ENCODE peak calls at places on chromosome 12, in ten cellular contexts. C is hepatocyte, D is astrocyte, M is mammary epithelial cell, W is GM23338, Z is GM23248, T is fibroblast of lung, S is neural progenitor cell, F is PC-9, E is MM.1S. X is an unnamed sample.

GRCh38 chr12:100404769-100405407 is 48.0 kb downstream of the SLC17A8 start:
- DNase-seq in F (no peak), Z (peak), C (peak), W (peak), M (peak), S (peak), D (no peak), T (peak), E (peak), X (peak)

GRCh38 chr12:116525418-116526001 is 33.7 kb upstream of the MAP1LC3B2 start:
- DNase-seq in C (peak), T (peak), Z (peak), E (no peak), S (no peak), D (peak), F (peak), W (peak), M (peak), X (no peak)

GRCh38 chr12:88566430-88566829 is 13.8 kb downstream of the KITLG start:
- DNase-seq in C (peak), W (no peak), M (peak), T (no peak), S (no peak), F (peak), Z (no peak), D (peak), E (no peak), X (no peak)

GRCh38 chr12:57964421-57964820 is 23.1 kb downstream of the ATP23 start:
- DNase-seq in Z (no peak), F (no peak), D (no peak), M (no peak), C (no peak), W (no peak), E (no peak), S (no peak), T (no peak), X (no peak)

GRCh38 chr12:88737838-88738472 is 157.7 kb upstream of the KITLG start:
- DNase-seq in E (no peak), Z (no peak), D (no peak), M (no peak), S (no peak), W (no peak), T (no peak), C (no peak), F (no peak), X (no peak)

GRCh38 chr12:121858662-121859572 is at the start of gene HPD:
- DNase-seq in Z (peak), C (peak), E (no peak), D (peak), T (peak), S (peak), M (peak), F (peak), W (peak), X (no peak)

GRCh38 chr12:123991402-123991951 is 18.5 kb downstream of the ZNF664 start:
- DNase-seq in T (no peak), D (peak), F (no peak), W (no peak), S (no peak), Z (peak), E (no peak), C (no peak), M (peak), X (no peak)

GRCh38 chr12:80778005-80778541 is 61.4 kb downstream of the MYF5 start:
- DNase-seq in F (peak), D (peak), E (peak), C (peak), W (no peak), Z (peak), S (no peak), T (peak), M (peak), X (no peak)

GRCh38 chr12:91931110-91931509 is 214.5 kb downstream of the BTG1 start:
- DNase-seq in T (peak), S (no peak), C (peak), W (no peak), F (no peak), E (no peak), M (peak), Z (peak), D (no peak), X (no peak)

GRCh38 chr12:47068539-47068938 is 10.9 kb upstream of the PCED1B start:
- DNase-seq in S (peak), E (no peak), W (peak), M (no peak), D (no peak), T (no peak), F (no peak), C (no peak), Z (no peak), X (no peak)

GRCh38 chr12:12992418-12993175 is 7.5 kb downstream of the HEBP1 start:
- DNase-seq in D (peak), E (peak), C (peak), T (peak), W (peak), F (no peak), M (peak), Z (peak), S (no peak), X (peak)

GRCh38 chr12:4240161-4240783 is 33.3 kb upstream of the CCND2 start:
- DNase-seq in C (no peak), Z (no peak), S (no peak), M (no peak), D (no peak), F (no peak), E (no peak), W (no peak), T (no peak), X (no peak)

GRCh38 chr12:108173160-108173559 is 44.1 kb downstream of the WSCD2 start:
- DNase-seq in W (peak), E (no peak), M (no peak), C (no peak), T (no peak), F (no peak), Z (no peak), S (peak), D (no peak), X (no peak)

GRCh38 chr12:27460471-27460978 is 14.0 kb downstream of the SMCO2 start:
- DNase-seq in C (no peak), E (peak), F (peak), S (no peak), Z (peak), W (no peak), D (peak), T (no peak), M (peak), X (no peak)

DNA sequence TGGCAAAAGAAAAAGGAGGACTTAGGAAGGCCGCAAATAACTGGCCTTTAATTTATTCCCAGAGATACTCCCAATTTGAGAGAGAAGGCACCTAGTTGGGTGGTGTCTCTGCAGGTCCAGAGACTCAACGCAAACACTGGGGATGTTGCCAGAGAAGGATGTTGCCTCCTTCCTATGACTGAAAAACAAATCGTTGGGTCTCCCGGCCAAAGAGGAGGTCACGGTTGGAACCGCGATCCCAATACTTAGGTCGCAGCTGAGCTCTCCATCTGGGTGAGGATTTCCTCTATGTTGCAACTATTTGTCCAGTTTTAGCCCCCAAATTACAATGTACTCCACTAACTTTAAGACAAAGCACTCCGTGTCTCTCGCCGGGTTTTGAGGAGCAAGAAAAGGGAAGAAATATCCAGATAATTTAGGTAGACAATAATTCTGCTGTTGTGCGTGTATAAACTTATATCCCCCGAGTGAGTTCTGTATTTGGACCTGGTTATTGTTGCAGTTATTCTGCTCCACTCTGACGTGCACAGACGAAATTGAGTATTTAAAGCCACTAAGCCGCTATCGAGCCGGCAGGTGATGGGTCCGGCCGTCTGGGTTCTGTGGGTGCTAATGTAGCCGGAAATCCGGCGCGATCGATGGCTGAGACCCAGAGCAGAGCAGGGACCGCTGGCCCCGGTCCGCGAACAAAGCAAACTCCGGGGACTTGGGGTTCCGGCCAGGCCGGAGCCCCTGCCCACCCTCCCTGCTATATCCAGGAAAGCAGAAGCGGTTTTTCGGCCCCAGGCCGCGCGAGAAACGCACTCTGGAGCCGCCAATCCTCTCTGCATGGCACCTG is 5.7 kb downstream of the HOXC12 start:
- DNase-seq in C (no peak), F (no peak), D (no peak), Z (no peak), S (no peak), T (no peak), M (no peak), E (no peak), W (no peak), X (no peak)
- TF ChIP-seq EZH2 in C (peak), F (no peak), D (no peak), Z (peak), S (peak), T (peak), M (no peak), E (no peak), W (peak), X (no peak)

DNA sequence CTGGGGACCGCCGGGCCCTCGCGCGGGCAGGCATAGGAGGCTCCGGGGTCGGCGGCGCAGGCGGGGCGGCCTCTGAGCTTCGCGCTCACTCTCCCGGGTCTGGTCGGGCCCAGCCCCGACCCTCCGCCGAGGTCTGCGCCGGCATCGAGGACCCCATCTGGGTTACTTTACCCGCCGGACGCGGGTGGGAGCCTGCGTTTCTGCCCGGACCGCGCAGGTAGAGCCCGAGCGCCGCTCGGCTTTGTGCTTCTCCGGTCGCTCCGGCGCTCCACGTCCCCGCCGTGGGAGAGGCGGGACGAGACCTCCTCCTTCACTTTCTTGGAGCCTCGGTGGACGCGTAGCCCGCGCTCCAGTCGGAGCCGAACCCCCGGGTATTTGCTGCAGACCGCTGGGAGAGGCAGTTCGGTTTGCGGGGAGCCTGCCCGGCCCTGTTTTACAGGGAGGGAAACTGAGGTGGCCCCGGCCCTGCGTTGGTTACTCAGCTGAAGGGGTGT is 63.2 kb downstream of the FBXL14 start:
- DNase-seq in S (no peak), W (peak), C (no peak), M (no peak), D (no peak), E (no peak), Z (peak), F (no peak), T (no peak), X (peak)
- TF ChIP-seq EZH2 in S (peak), W (peak), C (no peak), M (no peak), D (no peak), E (no peak), Z (no peak), F (no peak), T (no peak), X (no peak)

GRCh38 chr12:102954143-102954542 is 3.3 kb upstream of the ASCL1 start:
- DNase-seq in C (no peak), D (no peak), M (no peak), Z (no peak), T (no peak), W (no peak), F (no peak), E (no peak), S (no peak), X (no peak)

GRCh38 chr12:102958073-102958829 is 777 bp downstream of the ASCL1 start:
- DNase-seq in M (peak), E (peak), S (peak), F (no peak), T (peak), Z (peak), C (peak), W (peak), D (peak), X (no peak)

GRCh38 chr12:102956738-102957338 is 636 bp upstream of the ASCL1 start:
- DNase-seq in Z (no peak), W (no peak), T (no peak), C (no peak), F (no peak), D (no peak), S (no peak), M (no peak), E (no peak), X (no peak)

GRCh38 chr12:102957339-102958050 is at the start of gene ASCL1:
- DNase-seq in F (no peak), W (peak), E (peak), S (peak), M (peak), T (peak), D (peak), Z (peak), C (peak), X (no peak)

DNA sequence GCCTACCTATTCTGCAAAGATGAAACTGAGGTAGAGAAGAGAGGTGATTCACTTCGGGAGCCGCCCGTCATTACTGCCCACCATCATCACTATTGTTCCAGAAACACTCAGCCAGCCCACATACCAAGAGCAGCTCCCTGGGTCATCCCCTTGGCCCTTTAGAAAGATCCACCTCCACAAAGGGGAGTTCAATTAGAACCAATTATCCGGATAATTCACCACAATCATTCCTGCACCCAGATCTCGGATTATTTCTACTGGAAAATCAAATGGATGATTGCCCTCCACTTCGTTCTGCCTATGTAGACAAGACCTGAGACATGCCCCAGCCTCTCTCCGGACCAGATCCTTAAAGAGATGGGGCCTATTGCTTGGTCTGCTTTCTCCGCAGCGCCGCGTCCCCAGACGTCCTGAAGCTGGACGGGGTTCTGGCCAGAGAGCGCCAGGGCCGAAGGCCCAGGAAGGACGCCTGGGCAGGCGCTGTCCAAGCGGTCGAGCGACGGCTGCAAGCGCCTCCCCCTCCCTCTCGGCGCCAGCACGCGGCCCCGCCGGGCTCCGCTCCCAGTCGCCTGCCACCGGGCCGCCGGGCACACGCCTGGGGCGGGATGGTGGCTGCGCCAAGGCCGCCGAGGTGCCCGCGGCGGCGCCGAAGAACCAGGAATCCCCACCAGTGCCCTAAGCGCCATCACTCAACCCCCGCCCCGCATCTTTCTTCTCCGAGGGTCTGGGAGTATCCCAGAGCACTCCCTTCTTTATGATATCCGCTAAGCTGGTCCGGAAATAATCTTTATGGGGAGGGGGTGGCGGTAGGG is 1.3 kb upstream of the ASCL1 start:
- DNase-seq in S (peak), F (no peak), M (no peak), T (no peak), C (peak), E (no peak), D (no peak), Z (peak), W (peak), X (no peak)
- TF ChIP-seq EZH2 in S (peak), F (no peak), M (no peak), T (no peak), C (peak), E (no peak), D (peak), Z (no peak), W (peak), X (no peak)

GRCh38 chr12:54588892-54589291 is 433 bp upstream of the PPP1R1A start:
- DNase-seq in S (no peak), W (no peak), D (no peak), M (no peak), E (no peak), T (no peak), F (no peak), Z (no peak), C (no peak), X (no peak)
- TF ChIP-seq EZH2 in S (no peak), W (no peak), D (no peak), M (peak), E (no peak), T (peak), F (no peak), Z (peak), C (no peak), X (no peak)

GRCh38 chr12:8018666-8019581 is 13.6 kb upstream of the FOXJ2 start:
- DNase-seq in T (no peak), E (peak), W (peak), D (no peak), F (no peak), S (peak), M (no peak), C (no peak), Z (no peak), X (peak)
- TF ChIP-seq EZH2 in T (peak), E (peak), W (no peak), D (peak), F (peak), S (peak), M (peak), C (peak), Z (peak), X (no peak)

GRCh38 chr12:65123435-65124063 is 2.4 kb upstream of the WIF1 start:
- DNase-seq in T (peak), S (peak), W (peak), E (peak), Z (peak), C (peak), M (peak), F (no peak), D (no peak), X (no peak)

GRCh38 chr12:65121956-65122469 is 908 bp upstream of the WIF1 start:
- DNase-seq in T (no peak), W (no peak), D (no peak), Z (no peak), M (no peak), C (no peak), F (no peak), E (no peak), S (peak), X (no peak)

GRCh38 chr12:65122661-65123060 is 1.6 kb upstream of the WIF1 start:
- DNase-seq in D (no peak), S (peak), M (no peak), W (no peak), F (no peak), Z (no peak), T (no peak), C (no peak), E (no peak), X (no peak)

GRCh38 chr12:65119063-65119462 is 2.0 kb downstream of the WIF1 start:
- DNase-seq in M (no peak), Z (no peak), F (no peak), S (no peak), C (no peak), W (no peak), D (no peak), E (no peak), T (no peak), X (no peak)

GRCh38 chr12:65121049-65121955 is at the start of gene WIF1:
- DNase-seq in M (peak), S (peak), W (peak), T (peak), F (no peak), E (no peak), C (peak), Z (peak), D (no peak), X (no peak)
- TF ChIP-seq EZH2 in M (peak), S (peak), W (no peak), T (peak), F (no peak), E (no peak), C (no peak), Z (no peak), D (peak), X (no peak)

GRCh38 chr12:1821805-1822204 is 1.4 kb downstream of the LRTM2 start:
- DNase-seq in C (no peak), E (no peak), D (no peak), F (no peak), M (no peak), S (peak), Z (no peak), T (no peak), W (no peak), X (no peak)
- TF ChIP-seq EZH2 in C (no peak), E (no peak), D (peak), F (no peak), M (no peak), S (no peak), Z (no peak), T (no peak), W (no peak), X (no peak)

GRCh38 chr12:94649349-94650142 is 811 bp downstream of the TMCC3 start:
- DNase-seq in Z (peak), D (peak), W (peak), S (peak), F (no peak), C (peak), E (peak), T (peak), M (peak), X (no peak)
- TF ChIP-seq EZH2 in Z (no peak), D (peak), W (peak), S (peak), F (no peak), C (no peak), E (no peak), T (no peak), M (no peak), X (no peak)